ENCODE peak calls at places on chromosomes 3 and 15, in ten cellular contexts. Y is mucosa of gallbladder; E is NCI-H1436; L is HCEC 1CT; R is NCI-H187; U is activated CD8-positive, alpha-beta memory T cell treated with anti-CD3 and anti-CD28 coated beads for 24 hours; T is NCI-H774; F is NCI-H1105; G is cardiac fibroblast; N is glutamatergic neuron. I is an unnamed sample.

GRCh38 chr15:68924866-68925599 is 5.3 kb upstream of the SPESP1 start:
- DNase-seq in Y (peak; percentile 73), E (peak; percentile 77), L (peak; percentile 61), R (peak; percentile 63), U (peak; percentile 77), T (peak; percentile 36), F (peak; percentile 69), G (peak; percentile 84), N (peak; percentile 88), I (peak; percentile 70)

GRCh38 chr3:152319256-152319655 is 50.5 kb downstream of the MBNL1 start:
- DNase-seq in Y (no peak), E (no peak), L (no peak), R (no peak), U (no peak), T (no peak), F (no peak), G (no peak), N (no peak), I (no peak)

GRCh38 chr3:98846101-98846500 is 55.4 kb downstream of the DCBLD2 start:
- DNase-seq in Y (no peak), E (no peak), L (peak; percentile 7), R (no peak), U (no peak), T (no peak), F (no peak), G (peak; percentile 37), N (no peak), I (no peak)

GRCh38 chr15:101813803-101814534 is 2.0 kb downstream of the OR4F15 start:
- DNase-seq in Y (no peak), E (no peak), L (peak; percentile 94), R (no peak), U (no peak), T (no peak), F (no peak), G (no peak), N (no peak), I (no peak)

GRCh38 chr3:151230644-151231043 is 27.6 kb upstream of the GPR171 start:
- DNase-seq in Y (no peak), E (no peak), L (no peak), R (no peak), U (no peak), T (no peak), F (no peak), G (no peak), N (no peak), I (no peak)

GRCh38 chr3:107421170-107421792 is 44.0 kb downstream of the CCDC54 start:
- DNase-seq in Y (no peak), E (peak; percentile 59), L (peak; percentile 80), R (no peak), U (no peak), T (peak; percentile 4), F (peak; percentile 47), G (peak; percentile 81), N (no peak), I (peak; percentile 77)

GRCh38 chr3:30894521-30895289 is at the start of gene GADL1:
- DNase-seq in Y (no peak), E (peak; percentile 44), L (peak; percentile 14), R (no peak), U (peak; percentile 60), T (no peak), F (no peak), G (peak; percentile 20), N (peak; percentile 70), I (peak; percentile 15)

GRCh38 chr15:59379524-59379923 is 6.9 kb upstream of the MYO1E start:
- DNase-seq in Y (no peak), E (no peak), L (no peak), R (no peak), U (no peak), T (no peak), F (no peak), G (no peak), N (no peak), I (no peak)

GRCh38 chr15:25439456-25439836 is 622 bp upstream of the UBE3A start:
- DNase-seq in Y (peak; percentile 18), E (peak; percentile 18), L (no peak), R (no peak), U (no peak), T (no peak), F (no peak), G (peak; percentile 18), N (no peak), I (no peak)

GRCh38 chr15:55320963-55321362 is 1.9 kb downstream of the PIGB start:
- DNase-seq in Y (no peak), E (no peak), L (no peak), R (no peak), U (no peak), T (no peak), F (no peak), G (no peak), N (no peak), I (no peak)

GRCh38 chr3:149536429-149536828 is 61.9 kb downstream of the TM4SF4 start:
- DNase-seq in Y (peak; percentile 55), E (no peak), L (peak; percentile 27), R (no peak), U (no peak), T (peak; percentile 55), F (peak; percentile 66), G (peak; percentile 73), N (peak; percentile 53), I (peak; percentile 75)

GRCh38 chr3:156819842-156820686 is 6.1 kb upstream of the LEKR1 start:
- DNase-seq in Y (no peak), E (no peak), L (no peak), R (no peak), U (no peak), T (no peak), F (no peak), G (no peak), N (no peak), I (peak; percentile 54)

GRCh38 chr3:187066228-187066995 is 72.9 kb downstream of the RPL39L start:
- DNase-seq in Y (no peak), E (peak; percentile 31), L (peak; percentile 45), R (peak; percentile 6), U (peak; percentile 66), T (no peak), F (no peak), G (peak; percentile 58), N (no peak), I (peak; percentile 20)

GRCh38 chr15:79863886-79864285 is 32.9 kb downstream of the MTHFS start:
- DNase-seq in Y (no peak), E (no peak), L (peak; percentile 72), R (no peak), U (no peak), T (no peak), F (no peak), G (no peak), N (no peak), I (peak; percentile 25)

GRCh38 chr3:41202075-41202833 is 2.9 kb downstream of the CTNNB1 start:
- DNase-seq in Y (no peak), E (no peak), L (no peak), R (no peak), U (no peak), T (no peak), F (no peak), G (no peak), N (no peak), I (peak; percentile 16)

GRCh38 chr15:74179983-74180688 is 6.6 kb downstream of the ISLR start:
- DNase-seq in Y (no peak), E (no peak), L (no peak), R (no peak), U (no peak), T (no peak), F (no peak), G (peak; percentile 59), N (peak; percentile 21), I (peak; percentile 88)

I was measured in astrocyte of the spinal cord.